ENCODE peak calls at places on chromosome 5, in four cellular contexts. R, Z, M and E are unnamed samples.

GRCh38 chr5:59466271-59466670 is 427.3 kb downstream of the PDE4D start:
- DNase-seq in R (no peak), Z (no peak), M (no peak), E (no peak)

GRCh38 chr5:123151227-123151951 is 62.3 kb downstream of the PRDM6 start:
- DNase-seq in R (no peak), Z (no peak), M (no peak), E (no peak)

GRCh38 chr5:80156156-80156555 is 99.7 kb downstream of the SERINC5 start:
- DNase-seq in R (no peak), Z (no peak), M (peak), E (no peak)

GRCh38 chr5:84239509-84239908 is 145.2 kb downstream of the EDIL3 start:
- DNase-seq in R (no peak), Z (no peak), M (no peak), E (no peak)

GRCh38 chr5:56006600-56006999 is 11.8 kb upstream of the IL6ST start:
- DNase-seq in R (no peak), Z (no peak), M (no peak), E (no peak)

GRCh38 chr5:15421798-15422456 is 78.1 kb upstream of the FBXL7 start:
- DNase-seq in R (no peak), Z (no peak), M (no peak), E (no peak)

GRCh38 chr5:156474251-156474650 is 147.3 kb downstream of the SGCD start:
- DNase-seq in R (no peak), Z (no peak), M (no peak), E (no peak)

GRCh38 chr5:31823477-31823876 is 184.5 kb downstream of the PDZD2 start:
- DNase-seq in R (no peak), Z (no peak), M (no peak), E (no peak)

GRCh38 chr5:101687630-101688029 is 608.5 kb downstream of the SLCO4C1 start:
- DNase-seq in R (no peak), Z (no peak), M (no peak), E (no peak)

GRCh38 chr5:125464847-125465432 is 718.5 kb upstream of the ZNF608 start:
- DNase-seq in R (no peak), Z (no peak), M (no peak), E (no peak)

GRCh38 chr5:61519728-61520277 is 187.7 kb downstream of the ZSWIM6 start:
- DNase-seq in R (no peak), Z (no peak), M (no peak), E (no peak)

GRCh38 chr5:93433422-93433821 is 147.6 kb downstream of the NR2F1-AS1 start:
- DNase-seq in R (no peak), Z (no peak), M (no peak), E (peak)

GRCh38 chr5:5348135-5348534 is 74.3 kb upstream of the ICE1 start:
- DNase-seq in R (no peak), Z (no peak), M (no peak), E (no peak)

GRCh38 chr5:50666261-50667078 is at the start of gene PARP8:
- DNase-seq in R (no peak), Z (no peak), M (no peak), E (no peak)

GRCh38 chr5:115961413-115962238 is 649 bp upstream of the LVRN start:
- DNase-seq in R (no peak), Z (no peak), M (no peak), E (no peak)

GRCh38 chr5:169281625-169282024 is 19.3 kb downstream of the SLIT3 start:
- DNase-seq in R (no peak), Z (no peak), M (no peak), E (no peak)

GRCh38 chr5:14676320-14676719 is 11.8 kb downstream of the OTULIN start:
- DNase-seq in R (no peak), Z (no peak), M (no peak), E (no peak)

GRCh38 chr5:172383231-172383802 is 71.0 kb downstream of the SH3PXD2B start:
- DNase-seq in R (no peak), Z (no peak), M (peak), E (peak)

GRCh38 chr5:77852514-77853352 is 76.6 kb upstream of the TBCA start:
- DNase-seq in R (no peak), Z (no peak), M (no peak), E (no peak)

GRCh38 chr5:54774281-54775171 is 210.9 kb downstream of the ESM1 start:
- DNase-seq in R (no peak), Z (no peak), M (no peak), E (no peak)

GRCh38 chr5:96049398-96050272 is 88.0 kb upstream of the ELL2 start:
- DNase-seq in R (no peak), Z (no peak), M (no peak), E (no peak)

GRCh38 chr5:175729829-175730277 is 72.0 kb downstream of the HRH2 start:
- DNase-seq in R (peak), Z (peak), M (peak), E (peak)

DNA sequence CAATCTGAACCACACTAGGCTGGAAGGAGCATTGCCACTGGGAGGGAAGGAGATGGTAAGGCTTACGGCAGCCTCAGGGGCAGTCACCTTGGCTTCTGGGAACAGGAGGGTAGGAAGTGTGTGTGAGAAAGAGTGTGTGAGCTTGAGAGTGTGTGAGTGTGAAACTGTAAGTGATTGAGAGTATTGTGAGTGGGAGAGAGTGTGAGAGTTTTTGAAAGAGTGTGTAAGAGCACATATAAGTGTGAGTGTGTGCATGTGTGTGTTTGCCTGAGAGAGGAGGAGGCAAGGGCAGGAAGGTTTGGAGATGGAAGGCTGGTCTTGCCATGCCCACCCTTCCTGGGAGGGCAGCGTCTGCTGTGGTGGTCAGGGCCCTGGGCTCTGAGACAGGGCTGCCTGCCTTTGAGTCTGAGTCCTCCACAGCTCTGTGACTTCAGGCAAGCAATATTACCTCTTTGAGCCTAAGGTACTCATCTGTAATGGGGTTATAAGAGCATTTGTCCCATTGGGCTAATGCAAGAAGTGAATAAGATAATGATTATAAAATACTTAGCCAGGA is 51.9 kb upstream of the BOD1 start:
- DNase-seq in R (no peak), Z (no peak), M (no peak), E (no peak)
- TF ChIP-seq TCF7L2 in R (no peak), Z (no peak), M (no peak), E (no peak)

GRCh38 chr5:132429451-132430440 is 60.2 kb downstream of the SLC22A5 start:
- DNase-seq in R (no peak), Z (no peak), M (peak), E (no peak)

GRCh38 chr5:132434391-132434790 is 56.2 kb downstream of the IRF1 start:
- DNase-seq in R (no peak), Z (no peak), M (no peak), E (no peak)

GRCh38 chr5:132433141-132433540 is 57.4 kb downstream of the IRF1 start:
- DNase-seq in R (no peak), Z (no peak), M (no peak), E (no peak)

GRCh38 chr5:132430736-132431135 is 59.8 kb downstream of the IRF1 start:
- DNase-seq in R (no peak), Z (no peak), M (no peak), E (no peak)

DNA sequence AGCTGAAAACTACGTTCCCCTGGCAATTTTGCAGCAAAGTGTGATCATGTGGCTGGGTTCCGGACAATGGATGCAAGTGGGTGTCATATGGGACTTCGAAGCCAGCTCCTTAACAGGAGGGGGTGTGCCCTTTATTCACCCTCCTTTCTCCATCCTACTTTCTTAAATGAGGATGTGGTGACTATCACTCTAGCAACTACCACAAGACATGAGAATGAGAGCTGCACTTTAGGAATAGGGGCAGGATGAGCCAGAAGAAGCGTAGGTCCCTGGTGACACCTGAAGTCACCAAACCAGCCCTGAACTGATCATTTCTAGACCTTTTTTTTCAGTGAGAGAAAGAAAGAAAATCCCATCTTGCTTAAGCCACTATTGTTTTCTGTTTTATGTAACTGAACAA is 58.9 kb downstream of the IRF1 start:
- DNase-seq in R (no peak), Z (no peak), M (no peak), E (no peak)
- H3K27ac ChIP-seq in R (no peak), Z (no peak), M (no peak), E (no peak)

GRCh38 chr5:130616161-130616560 is 548.9 kb downstream of the HINT1 start:
- DNase-seq in R (no peak), Z (no peak), M (no peak), E (no peak)
- TF ChIP-seq TCF7L2 in R (no peak), Z (no peak), M (no peak), E (no peak)

GRCh38 chr5:139657363-139658321 is 9.5 kb downstream of the CXXC5 start:
- DNase-seq in R (no peak), Z (no peak), M (no peak), E (no peak)
- H3K27ac ChIP-seq in R (peak), Z (peak), M (no peak), E (peak)

GRCh38 chr5:1211701-1212100 is 10.3 kb downstream of the SLC6A19 start:
- DNase-seq in R (no peak), Z (no peak), M (no peak), E (no peak)
- TF ChIP-seq TCF7L2 in R (no peak), Z (no peak), M (no peak), E (no peak)

DNA sequence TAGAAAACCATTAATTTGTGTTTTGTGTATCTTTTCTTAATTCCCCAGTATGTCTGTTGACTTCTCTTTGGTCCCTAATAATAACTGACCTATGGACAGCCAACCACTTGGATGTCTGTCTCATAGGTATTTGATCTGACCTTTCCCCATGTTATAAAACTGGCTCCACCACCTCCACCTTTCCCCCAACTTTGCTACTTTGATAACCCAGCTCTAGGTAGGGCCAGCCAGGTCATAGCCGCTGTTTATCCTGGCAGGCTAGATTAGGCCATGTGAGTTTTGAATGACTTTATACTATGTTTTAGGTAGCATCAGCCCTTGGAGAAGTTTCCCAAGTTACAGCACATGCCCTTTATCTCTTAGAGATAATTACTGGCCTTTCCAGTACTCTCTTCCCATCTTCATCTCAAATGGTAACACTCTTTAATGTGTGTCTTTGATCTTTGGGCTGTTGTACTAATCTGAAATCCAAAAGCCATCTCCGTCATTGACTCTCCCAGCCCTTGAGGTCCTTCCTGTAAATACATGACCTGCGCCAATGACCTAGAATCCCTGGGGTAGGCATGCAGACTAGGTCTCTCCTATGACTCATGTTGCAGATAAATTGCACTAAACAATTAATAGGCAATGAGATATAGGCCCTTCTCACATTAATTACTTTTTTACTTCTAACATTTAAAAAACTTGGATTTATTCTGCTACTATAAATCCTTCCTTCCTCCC is 152.6 kb downstream of the CD180 start:
- DNase-seq in R (no peak), Z (no peak), M (no peak), E (no peak)
- H3K27ac ChIP-seq in R (no peak), Z (no peak), M (no peak), E (no peak)

GRCh38 chr5:143016777-143017374 is 246.7 kb downstream of the ARHGAP26 start:
- DNase-seq in R (no peak), Z (peak), M (no peak), E (no peak)

GRCh38 chr5:143013176-143013575 is 243.0 kb downstream of the ARHGAP26 start:
- DNase-seq in R (no peak), Z (no peak), M (no peak), E (no peak)

GRCh38 chr5:143011621-143012020 is 241.4 kb downstream of the ARHGAP26 start:
- DNase-seq in R (no peak), Z (no peak), M (peak), E (no peak)

GRCh38 chr5:143010335-143010734 is 240.2 kb downstream of the ARHGAP26 start:
- DNase-seq in R (no peak), Z (no peak), M (no peak), E (no peak)

GRCh38 chr5:143014017-143014651 is 244.0 kb downstream of the ARHGAP26 start:
- DNase-seq in R (no peak), Z (peak), M (no peak), E (no peak)
- TF ChIP-seq TCF7L2 in R (no peak), Z (no peak), M (no peak), E (no peak)

DNA sequence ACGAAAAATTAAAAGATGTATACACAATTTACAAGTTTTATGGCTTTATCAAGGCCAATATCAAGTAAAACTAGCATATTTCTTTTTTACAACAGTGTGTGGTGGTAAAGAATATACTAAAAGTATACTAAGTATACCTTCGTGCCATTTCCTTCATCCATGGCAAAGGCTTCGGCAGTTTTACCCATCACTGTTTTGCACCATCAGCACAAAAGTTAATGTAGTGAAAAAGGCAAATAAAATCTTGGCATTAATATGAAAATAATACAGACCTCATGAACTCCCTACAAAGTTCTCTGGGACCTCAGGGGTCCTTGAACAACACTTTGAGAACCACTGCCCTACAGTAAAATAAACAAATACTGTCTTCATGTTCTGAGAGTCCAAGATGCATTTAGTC is 312.3 kb upstream of the NREP start:
- DNase-seq in R (no peak), Z (no peak), M (no peak), E (no peak)
- H3K27ac ChIP-seq in R (no peak), Z (no peak), M (no peak), E (no peak)

DNA sequence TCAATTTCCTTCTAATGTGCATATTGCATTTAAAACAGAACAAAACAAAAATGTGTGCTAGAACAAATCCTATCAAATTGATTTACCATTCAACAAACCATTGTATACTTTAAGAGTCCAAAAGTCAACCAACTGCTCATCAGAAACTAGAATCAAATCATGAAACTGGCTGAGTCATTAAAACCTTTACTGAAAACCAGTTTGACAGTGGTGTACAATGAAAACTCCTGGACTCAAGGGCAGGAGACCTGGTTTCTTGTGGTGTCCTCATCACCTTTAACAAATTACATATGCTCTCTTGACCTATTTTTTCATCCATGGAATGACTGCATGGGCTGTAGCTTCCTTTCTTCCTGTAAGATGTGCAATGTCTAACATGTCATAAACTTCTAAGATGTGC is 315.3 kb upstream of the SLC30A5 start:
- DNase-seq in R (no peak), Z (no peak), M (no peak), E (no peak)
- TF ChIP-seq TCF7L2 in R (no peak), Z (no peak), M (no peak), E (no peak)